ENCODE peak calls at places on chromosomes 5 and 9, in five cellular contexts. C is non-pigmented ciliary epithelial cell, S is BE2C, G is A549, A is NCI-H1092. W is an unnamed sample.

GRCh38 chr9:121220996-121221671 is 19.5 kb upstream of the RAB14 start:
- DNase-seq in C (no peak), A (no peak), G (no peak), S (no peak), W (no peak)

GRCh38 chr5:172407241-172407691 is 47.1 kb downstream of the SH3PXD2B start:
- DNase-seq in C (no peak), G (no peak), A (no peak), S (no peak), W (no peak)

GRCh38 chr9:4144869-4145268 is 155.0 kb downstream of the GLIS3 start:
- DNase-seq in C (no peak), S (no peak), A (no peak), G (no peak), W (no peak)

GRCh38 chr5:94849821-94850736 is 231.6 kb downstream of the SLF1 start:
- DNase-seq in A (peak), G (peak), S (peak), C (peak), W (peak)

GRCh38 chr9:29449294-29449693 is 1876.0 kb upstream of the C9orf72 start:
- DNase-seq in S (no peak), C (no peak), A (no peak), G (no peak), W (no peak)

GRCh38 chr5:158436271-158437065 is 577.5 kb upstream of the CLINT1 start:
- DNase-seq in A (no peak), C (no peak), S (no peak), G (no peak), W (no peak)

GRCh38 chr9:124122813-124123462 is 111.4 kb downstream of the LHX2 start:
- DNase-seq in S (no peak), G (no peak), A (no peak), C (no peak), W (no peak)

GRCh38 chr5:106956187-106956586 is 714.5 kb downstream of the EFNA5 start:
- DNase-seq in S (no peak), C (no peak), A (no peak), G (no peak), W (no peak)

GRCh38 chr5:172356047-172356446 is 72.5 kb upstream of the UBTD2 start:
- DNase-seq in S (no peak), G (no peak), A (no peak), C (no peak), W (no peak)

GRCh38 chr5:151095341-151096000 is 14.6 kb upstream of the TNIP1 start:
- DNase-seq in S (no peak), G (no peak), C (no peak), A (no peak), W (no peak)

GRCh38 chr9:68750179-68750685 is 45.2 kb downstream of the PIP5K1B start:
- DNase-seq in S (no peak), C (no peak), G (no peak), A (no peak), W (no peak)

GRCh38 chr5:132305420-132305819 is 11.2 kb downstream of the SLC22A4 start:
- DNase-seq in A (no peak), S (no peak), C (no peak), G (no peak), W (no peak)

GRCh38 chr5:83029912-83030311 is 47.3 kb downstream of the TMEM167A start:
- DNase-seq in G (no peak), A (no peak), C (peak), S (no peak), W (peak)

GRCh38 chr5:170614071-170614490 is 110.3 kb downstream of the KCNIP1 start:
- DNase-seq in G (no peak), S (peak), A (no peak), C (no peak), W (no peak)

GRCh38 chr9:11128156-11128555 is 515.4 kb upstream of the PTPRD start:
- DNase-seq in G (no peak), A (no peak), S (no peak), C (no peak), W (no peak)